ENCODE peak calls at places on chromosomes 11 and 22, in six cellular contexts. L is sigmoid colon, J is Panc1, N is endothelial cell of umbilical vein, W is spleen, I is transverse colon. T is an unnamed sample.

GRCh38 chr11:122804161-122804560 is 34.1 kb upstream of the CRTAM start:
- DNase-seq in L (no peak), N (no peak), I (no peak), W (no peak), J (no peak), T (no peak)

GRCh38 chr11:110425751-110426545 is 3.8 kb upstream of the FDX1 start:
- DNase-seq in L (no peak), I (no peak), W (no peak), N (no peak), J (no peak), T (no peak)

GRCh38 chr22:23058481-23059336 is 11.6 kb upstream of the GNAZ start:
- DNase-seq in J (no peak), I (no peak), W (peak), L (no peak), N (no peak), T (peak)

GRCh38 chr11:76783901-76784813 is 1.0 kb downstream of the TSKU start:
- DNase-seq in N (peak), I (peak), J (no peak), L (peak), W (peak), T (no peak)

GRCh38 chr22:42596376-42596775 is 18.3 kb downstream of the POLDIP3 start:
- DNase-seq in W (no peak), L (no peak), I (no peak), N (no peak), J (no peak), T (no peak)

GRCh38 chr11:64913171-64913727 is 3.8 kb downstream of the ATG2A start:
- DNase-seq in I (no peak), L (no peak), N (no peak), J (no peak), W (peak), T (no peak)

GRCh38 chr11:70468256-70469230 is 70.2 kb downstream of the CTTN start:
- DNase-seq in W (peak), J (no peak), L (no peak), N (no peak), I (no peak), T (no peak)

GRCh38 chr11:65927904-65928397 is 8.7 kb downstream of the DRAP1 start:
- DNase-seq in W (peak), I (peak), L (no peak), N (no peak), J (no peak), T (no peak)

GRCh38 chr11:105401269-105401809 is 208.5 kb upstream of the GRIA4 start:
- DNase-seq in L (no peak), I (no peak), W (no peak), N (no peak), J (no peak), T (no peak)

GRCh38 chr11:122193457-122193856 is 77.4 kb upstream of the BLID start:
- DNase-seq in W (no peak), L (no peak), J (no peak), I (no peak), N (no peak), T (no peak)

GRCh38 chr11:12159351-12160099 is 49.1 kb downstream of the MICAL2 start:
- DNase-seq in I (no peak), J (no peak), N (peak), W (no peak), L (peak), T (no peak)

GRCh38 chr11:78749243-78749730 is 174.6 kb upstream of the NARS2 start:
- DNase-seq in W (no peak), I (no peak), N (no peak), J (no peak), L (no peak), T (no peak)

GRCh38 chr11:70243912-70244652 is 26.4 kb upstream of the PPFIA1 start:
- DNase-seq in L (no peak), N (no peak), W (no peak), J (no peak), I (no peak), T (no peak)

GRCh38 chr11:58513747-58514367 is 6.0 kb upstream of the OR5B21 start:
- DNase-seq in L (no peak), N (peak), I (peak), W (no peak), J (peak), T (no peak)

GRCh38 chr11:2351701-2352100 is 25.4 kb upstream of the CD81 start:
- DNase-seq in W (no peak), L (no peak), N (no peak), I (no peak), J (no peak), T (no peak)

GRCh38 chr11:107682182-107682971 is 29.5 kb downstream of the SLN start:
- DNase-seq in I (no peak), L (no peak), W (no peak), J (no peak), N (no peak), T (no peak)

GRCh38 chr11:8288166-8288772 is 24.6 kb upstream of the LMO1 start:
- DNase-seq in J (no peak), W (no peak), L (no peak), N (no peak), I (no peak), T (no peak)

GRCh38 chr11:61155312-61155711 is 5.9 kb downstream of the VPS37C start:
- DNase-seq in L (no peak), J (no peak), I (no peak), N (no peak), W (no peak), T (no peak)

GRCh38 chr11:112455791-112456190 is 195.1 kb upstream of the PLET1 start:
- DNase-seq in W (no peak), J (no peak), L (no peak), N (peak), I (no peak), T (no peak)

GRCh38 chr11:103610435-103610834 is 426.0 kb upstream of the DDI1 start:
- DNase-seq in W (no peak), L (no peak), I (no peak), N (no peak), J (no peak), T (no peak)

GRCh38 chr11:72234514-72234830 is 9.5 kb downstream of the PHOX2A start:
- DNase-seq in L (peak), W (peak), J (no peak), N (no peak), I (no peak), T (no peak)

GRCh38 chr11:125621995-125622394 is 3.0 kb upstream of the CHEK1 start:
- DNase-seq in I (no peak), W (no peak), N (peak), L (no peak), J (no peak), T (no peak)

GRCh38 chr11:112216591-112217105 is 9.6 kb upstream of the PTS start:
- DNase-seq in I (no peak), N (no peak), L (no peak), W (no peak), J (no peak), T (no peak)

GRCh38 chr22:24451162-24451561 is 23.8 kb downstream of the ADORA2A start:
- DNase-seq in I (no peak), W (no peak), L (no peak), N (no peak), J (no peak), T (no peak)

GRCh38 chr11:128624269-128625170 is 37.2 kb upstream of the ETS1 start:
- DNase-seq in I (peak), J (no peak), W (peak), N (no peak), L (no peak), T (no peak)

GRCh38 chr22:39481054-39481453 is 21.0 kb upstream of the MIEF1 start:
- DNase-seq in L (no peak), J (no peak), N (no peak), I (no peak), W (no peak), T (no peak)
- TF ChIP-seq POLR2AphosphoS5 in L (no peak), J (no peak), N (no peak), I (no peak), W (no peak), T (no peak)

GRCh38 chr11:24664399-24664798 is 167.5 kb downstream of the LUZP2 start:
- DNase-seq in N (no peak), W (no peak), J (no peak), I (no peak), L (no peak), T (no peak)

GRCh38 chr11:24661313-24661712 is 164.5 kb downstream of the LUZP2 start:
- DNase-seq in J (no peak), W (no peak), L (no peak), I (no peak), N (no peak), T (no peak)
- TF ChIP-seq POLR2AphosphoS5 in J (no peak), W (no peak), L (no peak), I (no peak), N (no peak), T (no peak)

DNA sequence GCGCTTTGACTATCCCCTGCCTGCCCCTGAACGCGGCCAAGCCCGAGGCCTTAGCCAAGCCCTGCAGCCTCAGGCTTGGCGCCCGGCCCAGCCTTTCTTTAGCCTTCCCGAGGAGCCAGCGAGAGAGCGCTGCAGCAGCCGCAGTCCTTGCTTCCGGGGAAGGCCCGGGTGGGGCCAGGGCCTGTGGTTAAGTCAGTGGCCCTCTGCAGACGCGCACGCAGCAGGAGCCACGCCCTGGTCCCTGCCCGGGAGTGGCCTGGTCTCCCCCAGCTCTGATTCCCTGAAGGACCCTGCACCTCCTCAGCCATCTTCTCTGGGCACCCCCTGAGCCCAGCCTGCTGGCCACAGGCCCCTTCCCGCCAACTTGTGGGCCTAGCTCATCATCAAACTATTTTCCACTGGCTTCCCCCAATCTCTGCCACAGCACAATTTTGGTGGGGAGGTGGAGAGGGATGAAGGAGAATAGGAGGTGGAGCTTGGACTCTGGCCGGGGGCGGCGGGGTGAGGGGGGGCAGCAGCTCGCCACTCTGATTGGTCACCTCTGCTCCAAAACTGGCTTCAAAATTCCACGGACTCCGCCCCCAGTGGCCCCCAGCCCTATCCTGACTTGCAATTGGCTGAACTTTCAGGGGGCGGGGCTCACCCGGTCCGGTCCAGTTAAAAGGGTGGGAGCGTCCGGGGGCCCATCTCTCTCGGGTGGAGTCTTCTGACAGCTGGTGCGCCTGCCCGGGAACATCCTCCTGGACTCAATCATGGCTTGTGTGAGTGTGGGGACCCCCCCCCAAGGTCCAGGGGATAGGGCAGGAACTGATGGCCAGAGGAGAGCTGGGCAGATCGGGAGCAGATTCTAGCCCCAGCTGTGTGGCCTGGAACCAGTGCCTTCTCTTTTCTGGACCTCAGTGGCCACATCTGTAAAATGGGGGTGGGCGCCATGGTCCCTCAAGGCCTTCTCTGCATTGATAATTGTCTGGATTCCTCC is at the start of gene LGALS1:
- DNase-seq in I (peak), J (peak), L (peak), N (peak), W (peak), T (peak)
- TF ChIP-seq POLR2AphosphoS5 in I (peak), J (peak), L (peak), N (peak), W (peak), T (peak)

GRCh38 chr22:44664149-44664548 is 37.9 kb upstream of the PRR5 start:
- DNase-seq in W (peak), L (peak), N (peak), J (no peak), I (peak), T (peak)
- TF ChIP-seq POLR2AphosphoS5 in W (peak), L (peak), N (no peak), J (no peak), I (no peak), T (no peak)

GRCh38 chr11:560305-561147 is at the start of the genes LMNTD2 and RASSF7:
- DNase-seq in J (no peak), N (peak), I (peak), L (peak), W (peak), T (peak)
- TF ChIP-seq POLR2AphosphoS5 in J (peak), N (no peak), I (peak), L (no peak), W (peak), T (no peak)

DNA sequence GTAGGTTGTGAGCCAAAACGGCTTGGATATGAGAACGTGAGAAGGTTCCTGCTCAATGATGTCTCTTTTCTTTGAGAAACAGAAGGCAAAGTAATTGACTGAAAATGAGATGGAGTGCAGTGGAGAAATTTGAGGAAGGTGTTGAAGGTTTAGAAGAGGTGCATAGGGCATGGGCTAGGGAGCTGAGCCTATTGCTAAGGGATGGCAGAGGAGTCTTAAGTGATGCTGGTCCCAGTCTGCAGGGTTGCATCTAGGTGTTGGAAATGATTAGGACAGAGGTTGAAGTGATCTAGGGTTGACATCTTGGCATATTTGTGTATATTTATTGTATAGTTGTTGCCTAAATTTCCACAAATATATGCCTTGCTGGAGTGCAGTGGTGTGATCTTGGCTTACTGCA is 2.3 kb downstream of the BIRC3 start:
- DNase-seq in J (no peak), N (no peak), W (no peak), I (no peak), L (no peak), T (no peak)
- TF ChIP-seq POLR2AphosphoS5 in J (peak), N (no peak), W (no peak), I (no peak), L (no peak), T (no peak)

DNA sequence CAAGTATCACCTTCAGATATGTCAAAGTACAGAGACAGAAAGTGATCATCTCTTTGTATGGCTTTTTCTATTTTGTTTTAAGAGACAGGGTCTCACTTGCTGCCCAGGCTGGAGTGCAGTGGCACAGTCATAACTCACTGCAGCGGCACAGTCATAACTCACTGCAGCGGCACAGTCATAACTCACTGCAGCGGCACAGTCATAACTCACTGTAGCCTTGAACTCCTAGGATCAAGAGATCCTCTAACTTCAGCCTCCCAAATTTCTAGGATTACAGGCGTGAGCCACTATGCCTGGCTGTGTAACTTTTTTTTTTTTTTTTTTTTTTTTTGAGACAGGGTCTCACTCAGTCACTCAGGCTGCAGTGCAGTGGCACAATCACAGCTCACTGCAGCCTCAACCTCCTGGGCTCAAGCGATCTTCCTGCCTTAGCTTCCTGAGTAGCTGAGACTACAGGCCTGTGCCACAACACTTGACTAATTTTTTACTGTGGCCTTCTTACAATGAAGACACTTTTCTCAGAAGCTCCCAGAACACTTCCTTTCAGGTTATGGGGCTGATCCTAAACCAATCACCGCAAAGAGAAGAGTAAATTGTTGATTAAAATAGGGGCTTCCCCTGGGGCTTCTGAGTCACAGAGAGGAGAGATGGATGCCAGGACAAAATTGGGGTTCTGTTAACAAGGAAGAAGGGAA is 9.0 kb upstream of the HIKESHI start:
- DNase-seq in I (no peak), N (no peak), L (no peak), J (no peak), W (no peak), T (no peak)
- TF ChIP-seq POLR2AphosphoS5 in I (no peak), N (no peak), L (no peak), J (no peak), W (no peak), T (no peak)

GRCh38 chr11:134154441-134154840 is 69.3 kb downstream of the NCAPD3 start:
- DNase-seq in J (no peak), I (no peak), N (no peak), W (no peak), L (no peak), T (no peak)

GRCh38 chr11:134150195-134150903 is 73.4 kb downstream of the NCAPD3 start:
- DNase-seq in L (peak), J (no peak), I (peak), N (no peak), W (no peak), T (no peak)

GRCh38 chr11:134153147-134153905 is 70.4 kb downstream of the NCAPD3 start:
- DNase-seq in I (no peak), J (no peak), W (no peak), N (no peak), L (no peak), T (no peak)

GRCh38 chr11:134151083-134151747 is 72.6 kb downstream of the NCAPD3 start:
- DNase-seq in L (no peak), J (no peak), N (no peak), I (no peak), W (no peak), T (no peak)

GRCh38 chr11:134152692-134153091 is 71.1 kb downstream of the NCAPD3 start:
- DNase-seq in L (no peak), N (no peak), J (no peak), W (no peak), I (no peak), T (no peak)
- TF ChIP-seq POLR2AphosphoS5 in L (no peak), N (no peak), J (no peak), W (no peak), I (no peak), T (no peak)

GRCh38 chr22:44307509-44308169 is 5.1 kb downstream of the SHISAL1 start:
- DNase-seq in W (no peak), I (no peak), L (peak), N (no peak), J (no peak), T (no peak)

GRCh38 chr22:44311104-44311854 is 1.5 kb downstream of the SHISAL1 start:
- DNase-seq in J (no peak), I (no peak), W (no peak), N (no peak), L (no peak), T (no peak)

GRCh38 chr22:44309137-44309536 is 3.6 kb downstream of the SHISAL1 start:
- DNase-seq in W (no peak), L (peak), N (peak), I (peak), J (peak), T (peak)

GRCh38 chr22:44311855-44312170 is 938 bp downstream of the SHISAL1 start:
- DNase-seq in W (no peak), I (no peak), N (peak), J (no peak), L (no peak), T (no peak)

GRCh38 chr22:44309647-44310046 is 3.1 kb downstream of the SHISAL1 start:
- DNase-seq in W (no peak), L (peak), J (no peak), I (no peak), N (no peak), T (no peak)
- TF ChIP-seq POLR2AphosphoS5 in W (no peak), L (peak), J (no peak), I (no peak), N (no peak), T (no peak)

GRCh38 chr22:41530612-41531421 is 13.5 kb downstream of the POLR3H start:
- DNase-seq in J (no peak), L (no peak), N (no peak), I (no peak), W (no peak), T (no peak)
- TF ChIP-seq POLR2AphosphoS5 in J (no peak), L (no peak), N (no peak), I (no peak), W (peak), T (no peak)

T was measured in suprapubic skin.